ENCODE peak calls at places on chromosomes 13 and 19, in four cellular contexts. H is heart left ventricle, G is K562, B is right lobe of liver. Q is an unnamed sample. For H3K4me1, the result is how much of the 10 kb centered on the place peaks cover.

GRCh38 chr13:33904431-33904830 is 86.5 kb downstream of the RFC3 start:
- DNase-seq in H (no peak), G (no peak), B (no peak), Q (no peak)

GRCh38 chr13:71864094-71864980 is 2.7 kb downstream of the DACH1 start:
- DNase-seq in H (peak), G (peak), B (peak), Q (peak)

GRCh38 chr19:52527954-52528326 is 472 bp downstream of the ZNF808 start:
- DNase-seq in H (peak), G (peak), B (peak), Q (peak)

GRCh38 chr13:28441533-28441928 is 53.4 kb downstream of the FLT1 start:
- DNase-seq in H (no peak), G (no peak), B (no peak), Q (no peak)

GRCh38 chr13:42894765-42895181 is 97.3 kb downstream of the EPSTI1 start:
- DNase-seq in H (peak), G (no peak), B (no peak), Q (no peak)

GRCh38 chr19:9323557-9323918 is 441 bp upstream of the ZNF559 start:
- DNase-seq in H (peak), G (peak), B (peak), Q (no peak)

GRCh38 chr19:49056101-49056901 is 1.2 kb downstream of the CGB7 start:
- DNase-seq in H (peak), G (peak), B (peak), Q (no peak)

GRCh38 chr13:46124967-46125933 is 20.4 kb upstream of the CPB2 start:
- DNase-seq in H (no peak), G (peak), B (no peak), Q (no peak)

GRCh38 chr13:113901642-113902041 is 37.8 kb upstream of the GAS6 start:
- DNase-seq in H (no peak), G (no peak), B (no peak), Q (no peak)

GRCh38 chr13:95124959-95125358 is 176.3 kb downstream of the ABCC4 start:
- DNase-seq in H (no peak), G (no peak), B (no peak), Q (no peak)

GRCh38 chr13:21557995-21558394 is 46.0 kb downstream of the MICU2 start:
- DNase-seq in H (no peak), G (peak), B (no peak), Q (no peak)

GRCh38 chr13:20882206-20882605 is 20.3 kb downstream of the XPO4 start:
- DNase-seq in H (peak), G (no peak), B (no peak), Q (no peak)

GRCh38 chr13:98265669-98266551 is 88.8 kb upstream of the RNF113B start:
- DNase-seq in H (no peak), G (no peak), B (peak), Q (no peak)

GRCh38 chr19:16445238-16446107 is 26.3 kb downstream of the EPS15L1 start:
- DNase-seq in H (peak), G (no peak), B (no peak), Q (no peak)

GRCh38 chr13:45121421-45121820 is 1.1 kb downstream of the GTF2F2 start:
- DNase-seq in H (no peak), G (peak), B (no peak), Q (no peak)

GRCh38 chr13:77014906-77015685 is 11.9 kb downstream of the FBXL3 start:
- DNase-seq in H (no peak), G (no peak), B (no peak), Q (no peak)

GRCh38 chr13:30618186-30618937 is 642 bp downstream of the USPL1 start:
- DNase-seq in H (peak), G (no peak), B (peak), Q (peak)

GRCh38 chr19:54190503-54190941 is 586 bp upstream of the TSEN34 start:
- DNase-seq in H (peak), G (peak), B (peak), Q (peak)

GRCh38 chr13:46633416-46633815 is 80.4 kb downstream of the LRCH1 start:
- DNase-seq in H (no peak), G (no peak), B (no peak), Q (no peak)

GRCh38 chr13:23450340-23451046 is 17.0 kb upstream of the SACS start:
- DNase-seq in H (no peak), G (no peak), B (no peak), Q (no peak)

GRCh38 chr19:52522555-52522954 is 4.9 kb upstream of the ZNF808 start:
- DNase-seq in H (no peak), G (peak), B (no peak), Q (no peak)

GRCh38 chr19:38425810-38426466 is at the start of gene RASGRP4:
- DNase-seq in H (peak), G (peak), B (peak), Q (no peak)

GRCh38 chr13:74678308-74678958 is 544.2 kb upstream of the KLF12 start:
- DNase-seq in H (no peak), G (no peak), B (no peak), Q (no peak)

GRCh38 chr19:6250024-6250605 is 29.7 kb downstream of the MLLT1 start:
- DNase-seq in H (no peak), G (no peak), B (no peak), Q (no peak)

GRCh38 chr13:46553521-46553885 is 533 bp downstream of the LRCH1 start:
- DNase-seq in H (no peak), G (no peak), B (peak), Q (peak)

GRCh38 chr13:21834511-21834910 is 163.6 kb downstream of the FGF9 start:
- DNase-seq in H (no peak), G (no peak), B (no peak), Q (no peak)

GRCh38 chr19:49786432-49786831 is 19.6 kb downstream of the AP2A1 start:
- DNase-seq in H (no peak), G (no peak), B (no peak), Q (no peak)

GRCh38 chr19:33770107-33770506 is 26.6 kb upstream of the KCTD15 start:
- DNase-seq in H (no peak), G (no peak), B (no peak), Q (no peak)

GRCh38 chr13:50375792-50376191 is 360.5 kb downstream of the KCNRG start:
- DNase-seq in H (no peak), G (no peak), B (no peak), Q (no peak)

GRCh38 chr19:49430678-49431329 is 5.6 kb downstream of the GFY start:
- DNase-seq in H (no peak), G (peak), B (no peak), Q (no peak)

GRCh38 chr19:19656451-19657396 is 6.8 kb downstream of the ATP13A1 start:
- DNase-seq in H (no peak), G (no peak), B (no peak), Q (no peak)

GRCh38 chr13:25372275-25373081 is 704 bp downstream of the ATP8A2 start:
- DNase-seq in H (no peak), G (no peak), B (no peak), Q (no peak)

GRCh38 chr13:97228850-97229521 is 6.9 kb downstream of the MBNL2 start:
- DNase-seq in H (no peak), G (no peak), B (no peak), Q (no peak)

GRCh38 chr19:33403973-33404304 is 30.4 kb downstream of the CEBPG start:
- DNase-seq in H (no peak), G (no peak), B (no peak), Q (no peak)

GRCh38 chr19:751501-752341 is 809 bp downstream of the MISP start:
- DNase-seq in H (no peak), G (peak), B (no peak), Q (peak)

GRCh38 chr19:44745386-44745831 is 3.1 kb upstream of the BCL3 start:
- DNase-seq in H (peak), G (peak), B (peak), Q (peak)
- H3K4me1 ChIP-seq in H (under half), G (under half), B (under half), Q (half or more)

GRCh38 chr19:1954547-1954946 is 13.6 kb downstream of the CSNK1G2 start:
- DNase-seq in H (no peak), G (no peak), B (no peak), Q (no peak)
- TF ChIP-seq POLR2A in H (no peak), G (no peak), B (no peak), Q (no peak)

GRCh38 chr19:4369888-4370260 is 26.5 kb downstream of the MPND start:
- DNase-seq in H (peak), G (peak), B (peak), Q (peak)
- H3K4me1 ChIP-seq in H (half or more), G (half or more), B (under half), Q (half or more)

GRCh38 chr19:40614595-40615411 is 13.6 kb downstream of the LTBP4 start:
- DNase-seq in H (peak), G (peak), B (no peak), Q (peak)
- TF ChIP-seq POLR2A in H (no peak), G (no peak), B (no peak), Q (no peak)

DNA sequence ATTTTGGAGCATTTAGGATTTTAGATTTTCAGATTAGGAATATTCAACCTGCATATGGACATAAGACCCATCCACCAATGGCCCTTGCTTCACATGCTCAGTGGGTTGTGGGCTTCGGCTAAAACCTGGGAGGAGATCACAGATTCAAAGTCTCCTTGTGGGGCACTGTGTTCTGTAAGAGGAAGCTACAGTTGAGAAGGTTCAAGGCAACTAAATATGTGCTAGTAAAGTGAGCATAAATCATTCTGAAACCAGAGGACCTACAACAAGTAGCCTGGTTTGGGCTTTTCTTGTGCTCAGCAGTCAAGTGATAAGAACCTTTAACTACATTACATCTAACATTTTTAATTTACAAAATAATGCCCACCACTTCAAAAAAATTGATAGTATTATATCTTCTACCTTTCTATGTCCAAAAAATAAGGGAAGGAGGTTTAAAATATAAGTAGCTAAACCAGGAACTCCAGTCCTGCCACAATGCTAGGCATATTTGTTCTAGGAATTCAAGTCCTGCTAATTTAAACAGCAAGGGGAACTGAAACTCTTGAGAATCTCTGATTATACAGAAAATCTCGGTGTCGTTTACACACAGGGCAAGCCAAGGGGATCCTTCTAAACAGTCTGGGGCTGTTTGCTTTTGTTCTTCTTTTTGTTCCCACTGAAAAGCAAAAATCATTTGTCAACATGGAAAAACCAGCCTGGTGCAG is 36.6 kb downstream of the FOXO1 start:
- DNase-seq in H (no peak), G (no peak), B (no peak), Q (no peak)
- H3K4me1 ChIP-seq in H (under half), G (under half), B (under half), Q (under half)

GRCh38 chr13:40982772-40983171 is 36.3 kb downstream of the ELF1 start:
- DNase-seq in H (peak), G (peak), B (no peak), Q (no peak)
- TF ChIP-seq POLR2A in H (no peak), G (no peak), B (peak), Q (no peak)

GRCh38 chr13:110298566-110299321 is 8.2 kb downstream of the COL4A1 start:
- DNase-seq in H (peak), G (no peak), B (no peak), Q (no peak)
- H3K4me1 ChIP-seq in H (under half), G (under half), B (under half), Q (under half)

Q was measured in suprapubic skin.